ENCODE peak calls at places on chromosomes 5 and 9, in five cellular contexts. M is A549, G is AG04449, F is AG10803, W is cardiac muscle cell. K is an unnamed sample.

GRCh38 chr5:159849437-159850191 is 66.7 kb upstream of the ADRA1B start:
- DNase-seq in G (peak), W (no peak), M (no peak), F (peak), K (peak)

GRCh38 chr5:172795401-172795977 is 24.5 kb upstream of the DUSP1 start:
- DNase-seq in M (peak), F (peak), W (no peak), G (no peak), K (peak)

GRCh38 chr9:13721481-13722235 is 442.2 kb upstream of the MPDZ start:
- DNase-seq in W (no peak), F (peak), G (peak), M (no peak), K (no peak)

GRCh38 chr9:93612796-93613154 is 36.4 kb downstream of the PHF2 start:
- DNase-seq in M (no peak), F (no peak), W (no peak), G (no peak), K (no peak)

GRCh38 chr9:13529321-13530104 is 250.0 kb upstream of the MPDZ start:
- DNase-seq in M (no peak), W (no peak), F (no peak), G (no peak), K (no peak)

GRCh38 chr9:94584555-94584954 is 9.1 kb downstream of the FBP2 start:
- DNase-seq in G (no peak), W (no peak), F (no peak), M (no peak), K (no peak)

GRCh38 chr5:173517648-173518047 is 98.8 kb downstream of the BOD1 start:
- DNase-seq in W (no peak), M (no peak), F (no peak), G (no peak), K (no peak)

GRCh38 chr5:108101105-108101504 is 280.8 kb downstream of the FBXL17 start:
- DNase-seq in M (no peak), F (peak), G (no peak), W (no peak), K (no peak)

GRCh38 chr5:57298985-57299491 is 125.2 kb downstream of the GPBP1 start:
- DNase-seq in W (peak), F (peak), M (peak), G (peak), K (peak)

GRCh38 chr9:111645806-111646205 is 14.7 kb downstream of the DNAJC25 start:
- DNase-seq in M (no peak), G (no peak), F (no peak), W (no peak), K (no peak)

GRCh38 chr5:169670769-169671525 is 33.9 kb downstream of the DOCK2 start:
- DNase-seq in M (no peak), W (no peak), F (no peak), G (no peak), K (no peak)

GRCh38 chr9:86994231-86994630 is 46.9 kb upstream of the GAS1 start:
- DNase-seq in F (no peak), M (no peak), G (no peak), W (no peak), K (no peak)

GRCh38 chr9:21817176-21817575 is 14.7 kb downstream of the MTAP start:
- DNase-seq in M (no peak), W (no peak), G (no peak), F (peak), K (no peak)

DNA sequence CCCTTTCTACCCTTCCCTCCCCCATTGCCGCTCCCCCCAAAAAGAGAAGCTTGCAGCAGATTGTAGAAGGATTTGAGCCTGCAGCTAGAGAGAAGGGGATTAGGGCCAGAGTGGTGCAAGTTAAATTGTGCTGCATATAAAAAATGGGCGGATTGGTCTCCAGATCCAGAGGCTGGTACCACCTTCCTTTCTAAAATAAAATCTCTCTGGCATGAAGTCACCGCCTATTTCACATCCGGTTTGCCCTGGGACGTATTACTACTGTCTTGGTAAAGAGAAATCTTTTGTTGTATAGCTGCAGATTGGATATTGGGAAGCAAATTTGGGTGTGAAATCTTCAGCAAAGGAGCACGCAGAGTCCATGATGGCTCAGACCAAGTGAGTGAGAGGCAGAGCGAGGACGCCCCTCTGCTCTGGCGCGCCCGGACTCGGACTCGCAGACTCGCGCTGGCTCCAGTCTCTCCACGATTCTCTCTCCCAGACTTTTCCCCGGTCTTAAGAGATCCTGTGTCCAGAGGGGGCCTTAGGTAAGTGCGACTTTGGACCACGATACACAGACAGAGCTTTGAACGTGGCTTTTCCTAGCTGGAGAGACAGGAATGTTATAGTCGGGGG is at the start of gene GABRA1:
- DNase-seq in W (peak), M (no peak), G (no peak), F (no peak), K (no peak)
- H3K4me3 ChIP-seq in W (peak), M (no peak), G (no peak), F (no peak), K (no peak)

GRCh38 chr5:171162602-171163001 is 146.4 kb upstream of the TLX3 start:
- DNase-seq in G (no peak), M (peak), W (peak), F (no peak), K (no peak)
- TF ChIP-seq CTCF in G (peak), M (peak), W (peak), F (peak), K (peak)

GRCh38 chr9:137256362-137256761 is 1.2 kb downstream of the NELFB start:
- DNase-seq in G (no peak), F (no peak), M (no peak), W (no peak), K (no peak)

GRCh38 chr9:137253717-137254623 is 1.2 kb upstream of the NELFB start:
- DNase-seq in F (no peak), G (no peak), M (no peak), W (no peak), K (no peak)

GRCh38 chr9:137254624-137255447 is at the start of gene NELFB:
- DNase-seq in W (peak), M (peak), G (no peak), F (peak), K (peak)

GRCh38 chr9:137255448-137256114 is 454 bp downstream of the NELFB start:
- DNase-seq in W (peak), G (no peak), F (peak), M (peak), K (no peak)

GRCh38 chr9:137256839-137257238 is 1.7 kb downstream of the NELFB start:
- DNase-seq in M (no peak), F (no peak), W (no peak), G (no peak), K (no peak)
- H3K4me3 ChIP-seq in M (no peak), F (peak), W (no peak), G (peak), K (peak)

GRCh38 chr5:55187370-55187769 is 14.4 kb upstream of the CDC20B start:
- DNase-seq in F (no peak), G (no peak), W (no peak), M (peak), K (no peak)
- TF ChIP-seq CTCF in F (peak), G (no peak), W (peak), M (peak), K (no peak)

DNA sequence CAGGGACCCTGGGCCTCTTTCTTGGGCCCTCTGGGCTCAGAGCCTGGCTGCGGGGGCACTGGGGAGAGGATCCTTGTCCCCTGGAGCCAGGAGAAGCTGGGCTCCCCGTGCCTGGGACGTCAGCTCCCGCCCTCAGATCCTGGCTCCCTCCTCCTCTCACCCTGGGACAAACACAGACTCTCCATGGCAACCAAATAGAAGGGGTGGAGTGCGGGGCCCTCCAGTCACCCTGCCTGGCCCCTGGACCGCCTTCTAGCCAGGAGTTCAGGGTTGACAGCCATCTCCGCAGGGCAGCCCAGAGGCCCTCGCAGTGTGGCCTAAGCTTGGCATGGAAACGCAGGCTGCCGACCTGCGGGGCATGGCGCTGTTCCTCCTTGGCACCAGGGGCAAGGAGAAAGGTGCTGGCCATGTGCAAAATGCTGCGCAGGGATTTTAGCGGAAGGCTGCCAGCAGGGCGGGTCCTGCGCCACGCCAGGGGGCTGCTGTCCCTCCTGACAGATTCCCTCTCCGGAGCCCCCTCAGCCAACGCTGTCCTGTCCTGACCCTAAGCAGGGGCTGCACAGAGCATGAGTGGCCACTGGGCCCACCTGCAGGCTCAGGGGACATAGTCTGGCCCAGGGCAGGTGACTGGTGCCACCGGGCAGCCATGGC is 1.0 kb downstream of the ZDHHC11 start:
- DNase-seq in G (no peak), F (no peak), W (peak), M (no peak), K (no peak)
- H3K4me3 ChIP-seq in G (no peak), F (no peak), W (no peak), M (no peak), K (no peak)

DNA sequence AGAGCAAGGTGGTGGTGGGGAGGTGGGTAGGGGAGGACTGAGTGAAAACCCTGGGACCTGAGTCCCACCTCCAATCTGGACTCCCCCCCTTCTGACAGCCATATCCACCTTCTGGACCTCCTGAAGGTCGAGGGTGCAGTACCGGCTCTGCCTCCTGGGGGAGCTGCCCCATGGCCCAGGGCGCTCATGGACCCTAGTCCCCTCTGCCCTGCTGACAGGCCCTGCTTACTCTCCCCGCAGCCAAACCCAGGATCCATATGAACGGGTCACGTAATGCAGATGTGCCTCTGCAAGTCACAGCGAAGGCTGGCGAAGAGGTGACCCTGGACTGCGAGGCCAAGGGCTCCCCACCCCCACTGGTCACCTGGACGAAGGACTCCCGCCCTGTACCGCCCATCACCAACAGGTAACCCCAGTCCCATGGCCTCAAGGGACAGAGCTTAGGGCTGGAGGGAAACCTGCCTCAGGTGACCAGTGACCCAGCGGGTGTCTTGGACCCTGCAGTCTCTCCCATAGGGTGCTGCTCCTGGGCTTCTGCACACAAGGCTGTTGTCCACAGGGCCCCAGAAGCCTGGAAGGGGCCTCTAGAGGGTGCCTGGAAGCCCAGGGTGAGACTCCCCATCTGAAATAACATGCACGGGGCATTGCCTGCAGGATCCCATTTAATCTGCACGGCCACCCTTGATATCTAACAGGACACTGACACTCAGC is 61.7 kb downstream of the HMCN2 start:
- DNase-seq in M (no peak), W (peak), F (no peak), G (no peak), K (no peak)
- TF ChIP-seq CTCF in M (peak), W (peak), F (peak), G (peak), K (peak)

K was measured in HFF-Myc.